ENCODE peak calls at places on chromosomes 3 and 15, in six cellular contexts. B is tibial artery; R is AG10803; Y is stimulated activated effector memory CD8-positive, alpha-beta T cell treated with anti-CD3 and anti-CD28 coated beads, Interleukin-12 subunit alpha, Interleukin-12 subunit beta, amount 100 ng/mL, for 72 hours; D is neural progenitor cell; G is activated T-helper 1 cell treated with anti-CD3 and anti-CD28 coated beads, Interleukin-2, amount 50 U/mL, for 16 hours. J is an unnamed sample.

GRCh38 chr3:142952272-142953193 is 10.9 kb downstream of the PAQR9 start:
- DNase-seq in B (no peak), R (no peak), Y (no peak), D (no peak), G (no peak), J (no peak)

GRCh38 chr15:74994236-74994635 is 1.1 kb upstream of the SCAMP5 start:
- DNase-seq in B (no peak), R (no peak), Y (no peak), D (no peak), G (no peak), J (no peak)

GRCh38 chr3:196662033-196662432 is 22.5 kb downstream of the NRROS start:
- DNase-seq in B (no peak), R (no peak), Y (no peak), D (no peak), G (no peak), J (no peak)

GRCh38 chr3:53730565-53730964 is 115.7 kb downstream of the CHDH start:
- DNase-seq in B (no peak), R (peak; percentile 15), Y (no peak), D (no peak), G (no peak), J (no peak)

GRCh38 chr3:190486201-190486865 is 27.6 kb upstream of the IL1RAP start:
- DNase-seq in B (no peak), R (peak; percentile 8), Y (no peak), D (no peak), G (no peak), J (no peak)

GRCh38 chr15:90101969-90102890 is at the start of gene IDH2:
- DNase-seq in B (peak; percentile 90), R (peak; percentile 79), Y (peak; percentile 86), D (peak; percentile 97), G (peak; percentile 27), J (no peak)

GRCh38 chr3:123688241-123688747 is 103.4 kb upstream of the HACD2 start:
- DNase-seq in B (peak; percentile 83), R (peak; percentile 97), Y (no peak), D (no peak), G (no peak), J (peak; percentile 72)

GRCh38 chr15:62444104-62445027 is 279.3 kb upstream of the C2CD4B start:
- DNase-seq in B (no peak), R (peak; percentile 98), Y (no peak), D (no peak), G (no peak), J (peak; percentile 81)

GRCh38 chr3:171749128-171749527 is 61.2 kb downstream of the PLD1 start:
- DNase-seq in B (no peak), R (no peak), Y (no peak), D (no peak), G (no peak), J (no peak)

GRCh38 chr15:31083394-31083790 is 18.1 kb downstream of the TRPM1 start:
- DNase-seq in B (no peak), R (no peak), Y (no peak), D (no peak), G (no peak), J (no peak)

GRCh38 chr3:50417637-50418033 is 58.3 kb upstream of the TMEM115 start:
- DNase-seq in B (no peak), R (no peak), Y (no peak), D (no peak), G (no peak), J (no peak)

GRCh38 chr3:140129885-140130284 is 194.9 kb downstream of the CLSTN2 start:
- DNase-seq in B (no peak), R (no peak), Y (no peak), D (no peak), G (no peak), J (no peak)

J was measured in epithelial cell of proximal tubule.